ENCODE peak calls at places on chromosomes 3 and 15, in five cellular contexts. Y is cardiac muscle cell, Z is astrocyte, J is SK-N-SH, W is brain microvascular endothelial cell. V is an unnamed sample. For H3K27me3, the result is how much of the 10 kb centered on the place peaks cover.

GRCh38 chr15:62240121-62240520 is 75.0 kb upstream of the C2CD4B start:
- DNase-seq in Y (no peak), Z (no peak), J (no peak), W (no peak), V (no peak)

GRCh38 chr3:24365168-24365567 is 129.5 kb downstream of the THRB start:
- DNase-seq in Y (peak), Z (peak), J (peak), W (peak), V (no peak)

GRCh38 chr15:79122391-79122790 is 31.8 kb upstream of the RASGRF1 start:
- DNase-seq in Y (no peak), Z (no peak), J (no peak), W (no peak), V (no peak)

GRCh38 chr3:65953881-65954733 is 84.6 kb downstream of the MAGI1 start:
- DNase-seq in Y (peak), Z (peak), J (no peak), W (no peak), V (no peak)

GRCh38 chr15:69121198-69121828 is 39.1 kb upstream of the GLCE start:
- DNase-seq in Y (no peak), Z (no peak), J (no peak), W (no peak), V (no peak)

GRCh38 chr3:157122116-157122515 is 37.8 kb downstream of the CCNL1 start:
- DNase-seq in Y (peak), Z (peak), J (no peak), W (peak), V (no peak)

GRCh38 chr3:170002829-170003228 is 35.0 kb upstream of the GPR160 start:
- DNase-seq in Y (no peak), Z (no peak), J (no peak), W (no peak), V (no peak)

GRCh38 chr3:64796597-64796996 is 108.8 kb upstream of the ADAMTS9 start:
- DNase-seq in Y (peak), Z (no peak), J (no peak), W (peak), V (no peak)

GRCh38 chr3:9934235-9934621 is 594 bp downstream of the CRELD1 start:
- DNase-seq in Y (no peak), Z (peak), J (peak), W (peak), V (peak)

GRCh38 chr3:71128951-71129350 is 454.6 kb downstream of the FOXP1 start:
- DNase-seq in Y (peak), Z (no peak), J (no peak), W (peak), V (no peak)
- H3K4me3 ChIP-seq in Y (peak), Z (peak), J (no peak), W (peak), V (no peak)

GRCh38 chr3:181700168-181701087 is 11.3 kb upstream of the SOX2 start:
- DNase-seq in Y (peak), Z (no peak), J (peak), W (peak), V (peak)

GRCh38 chr3:181696641-181697230 is 15.0 kb upstream of the SOX2 start:
- DNase-seq in Y (no peak), Z (no peak), J (no peak), W (no peak), V (no peak)

GRCh38 chr3:181695661-181696491 is 15.8 kb upstream of the SOX2 start:
- DNase-seq in Y (peak), Z (peak), J (no peak), W (no peak), V (peak)

GRCh38 chr3:181698263-181698944 is 13.3 kb upstream of the SOX2 start:
- DNase-seq in Y (no peak), Z (no peak), J (peak), W (no peak), V (no peak)

GRCh38 chr3:181699171-181699903 is 12.4 kb upstream of the SOX2 start:
- DNase-seq in Y (no peak), Z (peak), J (no peak), W (no peak), V (peak)
- H3K27me3 ChIP-seq in Y (half or more), Z (under half), J (under half), W (under half), V (half or more)

DNA sequence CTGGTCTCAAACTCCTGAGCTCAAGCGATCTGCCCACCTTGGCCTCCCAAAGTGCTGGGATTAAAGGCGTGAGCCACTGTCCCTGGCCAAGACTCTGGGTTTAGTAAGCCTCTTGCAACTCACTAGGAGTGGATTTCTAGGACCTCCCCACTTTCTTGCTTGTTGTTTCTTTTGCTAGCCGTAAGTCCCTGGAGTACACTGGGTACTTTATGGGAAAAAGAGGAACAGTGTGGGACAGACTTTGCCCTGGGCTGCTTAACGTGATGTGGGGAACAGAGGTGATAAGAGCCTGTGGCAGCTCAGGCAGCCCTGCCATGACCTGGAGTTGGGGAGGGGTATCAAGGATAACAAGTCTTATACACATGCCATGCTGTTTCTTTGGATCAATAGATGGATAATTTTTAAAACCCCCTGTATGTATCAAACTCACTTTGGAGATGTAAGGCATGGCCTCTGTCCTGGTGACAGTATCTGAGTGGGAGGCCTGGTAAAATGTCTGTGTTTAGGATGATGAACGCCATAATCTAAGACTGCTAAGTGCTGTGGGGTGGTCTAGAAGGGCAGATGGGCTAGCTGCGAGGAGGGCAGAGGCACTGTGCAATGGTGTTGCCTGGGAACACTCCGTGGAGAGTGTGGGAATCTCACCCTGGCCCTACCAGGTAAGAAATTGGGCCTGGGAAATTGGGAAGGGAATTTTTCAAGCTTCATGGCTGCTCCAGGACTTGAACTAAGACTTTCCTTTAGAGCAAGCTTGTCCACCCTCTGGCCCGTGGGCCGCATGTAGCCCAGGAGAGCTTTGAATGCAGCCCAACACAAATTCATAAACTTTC is 54.8 kb downstream of the SMAD3 start:
- DNase-seq in Y (no peak), Z (no peak), J (no peak), W (no peak), V (no peak)
- H3K4me3 ChIP-seq in Y (no peak), Z (no peak), J (no peak), W (no peak), V (no peak)

DNA sequence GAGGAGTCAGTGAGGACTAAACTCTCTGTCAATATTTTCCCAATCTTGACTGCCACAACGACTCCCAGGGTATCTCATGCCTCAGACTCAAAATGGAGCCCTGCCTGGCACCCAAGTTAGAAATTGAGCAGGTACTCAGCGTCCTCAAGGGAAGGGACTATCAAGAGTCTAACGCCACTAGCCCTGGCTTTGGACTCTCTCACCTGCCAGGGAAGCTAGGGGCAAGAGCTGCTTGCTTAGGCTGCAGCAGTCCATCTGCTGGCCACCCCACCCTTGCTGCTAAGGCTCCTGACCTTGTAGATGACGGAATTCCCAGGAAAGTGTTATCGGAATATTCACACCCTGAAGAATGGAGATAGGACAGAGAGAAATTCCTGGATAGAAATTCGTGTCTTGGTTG is 33.0 kb downstream of the ZIC4 start:
- DNase-seq in Y (no peak), Z (no peak), J (no peak), W (no peak), V (no peak)
- H3K27me3 ChIP-seq in Y (half or more), Z (half or more), J (half or more), W (under half), V (half or more)